ENCODE peak calls at places on chromosomes 12 and 14, in six cellular contexts. O is ovary, X is uterus, F is A549, R is right lobe of liver, L is tibial nerve. B is an unnamed sample. For H3K4me1, the result is how much of the 10 kb centered on the place peaks cover.

GRCh38 chr12:110227138-110227537 is 53.9 kb upstream of the ATP2A2 start:
- DNase-seq in F (no peak), L (no peak), R (no peak), O (no peak), X (no peak), B (no peak)

GRCh38 chr14:91350813-91351507 is 66.7 kb downstream of the CCDC88C start:
- DNase-seq in L (no peak), X (no peak), F (no peak), R (no peak), O (no peak), B (no peak)

GRCh38 chr12:32885831-32886230 is 10.7 kb downstream of the PKP2 start:
- DNase-seq in R (no peak), F (no peak), X (no peak), L (no peak), O (no peak), B (no peak)

GRCh38 chr12:106109168-106109910 is 29.4 kb downstream of the NUAK1 start:
- DNase-seq in F (no peak), L (no peak), O (no peak), X (no peak), R (no peak), B (no peak)

GRCh38 chr14:75299064-75299463 is 20.4 kb downstream of the FOS start:
- DNase-seq in R (no peak), L (peak), X (peak), O (peak), F (no peak), B (no peak)

GRCh38 chr12:18430425-18431048 is 169.2 kb downstream of the PIK3C2G start:
- DNase-seq in O (peak), L (peak), X (no peak), R (no peak), F (peak), B (no peak)

GRCh38 chr12:25997401-25997973 is 39.0 kb downstream of the RASSF8 start:
- DNase-seq in F (peak), O (no peak), X (no peak), R (no peak), L (no peak), B (no peak)

GRCh38 chr14:91164676-91165075 is 50.8 kb downstream of the DGLUCY start:
- DNase-seq in R (peak), L (no peak), F (no peak), O (no peak), X (no peak), B (no peak)

GRCh38 chr12:9037431-9037830 is 48.1 kb downstream of the KLRG1 start:
- DNase-seq in F (no peak), X (no peak), O (no peak), R (no peak), L (no peak), B (no peak)

GRCh38 chr12:117622741-117623140 is 261.3 kb upstream of the NOS1 start:
- DNase-seq in O (no peak), X (no peak), R (no peak), L (no peak), F (no peak), B (no peak)

GRCh38 chr14:104580961-104581360 is 1.4 kb downstream of the C14orf180 start:
- DNase-seq in F (no peak), O (no peak), X (peak), L (no peak), R (no peak), B (no peak)

GRCh38 chr14:96253140-96253539 is 2.9 kb upstream of the BDKRB1 start:
- DNase-seq in R (no peak), L (no peak), O (no peak), X (peak), F (peak), B (no peak)

GRCh38 chr14:99192823-99193222 is 79.2 kb downstream of the BCL11B start:
- DNase-seq in O (no peak), X (no peak), R (no peak), F (no peak), L (no peak), B (no peak)

GRCh38 chr12:33596061-33596460 is 156.4 kb upstream of the SYT10 start:
- DNase-seq in X (no peak), F (no peak), O (no peak), R (no peak), L (no peak), B (no peak)

GRCh38 chr12:46983959-46984833 is 95.2 kb upstream of the PCED1B start:
- DNase-seq in F (peak), R (peak), L (no peak), O (peak), X (no peak), B (no peak)

GRCh38 chr14:87046960-87047359 is 946.0 kb downstream of the GALC start:
- DNase-seq in O (no peak), F (no peak), L (no peak), X (no peak), R (no peak), B (no peak)

GRCh38 chr14:53842938-53843337 is 113.7 kb downstream of the BMP4 start:
- DNase-seq in O (no peak), L (no peak), R (no peak), F (peak), X (no peak), B (no peak)

GRCh38 chr14:32252030-32252670 is 49.1 kb upstream of the RNU6-8 start:
- DNase-seq in X (peak), F (peak), R (no peak), O (peak), L (peak), B (no peak)

GRCh38 chr14:77498984-77499527 is 440 bp upstream of the ISM2 start:
- DNase-seq in F (no peak), X (no peak), L (no peak), O (no peak), R (no peak), B (no peak)

GRCh38 chr14:59360923-59361794 is 104.0 kb downstream of the GPR135 start:
- DNase-seq in L (peak), X (peak), R (peak), F (peak), O (peak), B (no peak)

GRCh38 chr14:104441275-104442106 is 138.1 kb upstream of the C14orf180 start:
- DNase-seq in X (no peak), F (no peak), L (no peak), R (peak), O (no peak), B (no peak)

GRCh38 chr12:27999521-27999920 is 27.0 kb upstream of the PTHLH start:
- DNase-seq in O (no peak), L (no peak), X (no peak), F (no peak), R (no peak), B (no peak)

GRCh38 chr12:53552346-53553327 is 45.4 kb upstream of the NPFF start:
- DNase-seq in X (no peak), L (no peak), O (no peak), F (no peak), R (no peak), B (no peak)

GRCh38 chr14:45246633-45247173 is 6.3 kb downstream of the MIS18BP1 start:
- DNase-seq in O (no peak), L (no peak), F (no peak), R (no peak), X (no peak), B (no peak)

GRCh38 chr12:14950421-14950820 is 11.0 kb downstream of the ARHGDIB start:
- DNase-seq in F (no peak), R (no peak), X (no peak), O (no peak), L (no peak), B (no peak)

DNA sequence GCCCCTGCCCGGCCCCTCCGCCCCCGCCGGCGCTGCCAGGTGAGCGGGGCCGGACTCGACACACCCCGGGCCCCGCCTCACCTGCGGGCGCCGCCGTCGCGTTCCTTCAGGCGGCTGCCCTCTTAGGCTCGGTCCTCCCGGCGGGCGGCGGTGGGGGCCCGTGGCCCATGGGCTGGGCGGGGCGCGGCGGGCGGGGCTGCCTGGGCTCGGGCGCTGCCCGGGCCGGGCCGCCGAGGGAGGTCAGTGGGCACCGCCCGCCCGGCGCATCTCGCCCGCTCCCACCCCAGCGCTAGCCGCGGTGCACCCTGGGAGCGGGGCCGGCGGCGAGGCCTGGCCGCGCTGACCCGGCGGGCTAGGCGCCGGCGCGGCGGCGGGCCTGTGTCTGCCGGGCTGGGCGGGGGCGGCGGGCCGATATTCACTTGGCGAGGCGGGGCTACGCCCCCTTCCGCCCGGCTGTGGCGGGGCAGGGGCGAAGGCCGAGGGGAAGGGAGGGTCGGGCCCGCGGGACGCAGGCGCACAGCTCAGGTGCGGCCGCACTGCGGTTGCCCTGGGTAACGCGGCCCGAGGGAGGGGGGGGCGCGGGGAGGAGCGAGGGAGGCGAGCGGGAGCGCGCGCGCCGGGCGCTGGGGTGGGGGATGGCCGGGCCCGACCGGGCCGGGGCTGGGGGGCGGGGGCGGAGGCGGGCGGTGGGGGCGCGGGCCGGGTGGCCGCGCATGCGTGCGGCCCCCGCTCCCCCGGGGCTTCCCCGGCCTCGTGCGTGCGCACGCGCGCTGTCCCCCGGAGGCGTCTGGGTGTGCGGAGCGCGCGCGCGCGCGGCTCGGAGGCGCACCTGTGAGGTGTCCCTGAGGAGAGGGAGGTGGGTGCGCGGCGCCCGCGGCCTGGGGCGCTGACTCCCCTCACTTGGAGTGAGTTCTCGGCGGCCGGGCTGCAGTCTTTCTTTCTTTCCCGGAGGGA is at the start of the genes CCDC92 and ZNF664:
- DNase-seq in F (peak), R (peak), L (peak), X (peak), O (peak), B (peak)
- TF ChIP-seq POLR2A in F (peak), R (peak), L (peak), X (peak), O (peak), B (no peak)

GRCh38 chr14:55976619-55977018 is 141.6 kb upstream of the PELI2 start:
- DNase-seq in L (no peak), X (no peak), F (no peak), O (no peak), R (no peak), B (no peak)
- H3K4me1 ChIP-seq in L (under half), X (under half), F (under half), O (under half), R (under half), B (under half)

GRCh38 chr14:64688801-64689200 is 15.4 kb upstream of the PLEKHG3 start:
- DNase-seq in R (no peak), X (peak), F (no peak), O (no peak), L (no peak), B (no peak)
- TF ChIP-seq POLR2A in R (no peak), X (no peak), F (no peak), O (no peak), L (no peak), B (no peak)

GRCh38 chr14:61609143-61609851 is 86.0 kb upstream of the HIF1A start:
- DNase-seq in R (no peak), F (no peak), O (no peak), X (peak), L (no peak), B (no peak)
- H3K4me1 ChIP-seq in R (under half), F (under half), O (under half), X (under half), L (under half), B (under half)

DNA sequence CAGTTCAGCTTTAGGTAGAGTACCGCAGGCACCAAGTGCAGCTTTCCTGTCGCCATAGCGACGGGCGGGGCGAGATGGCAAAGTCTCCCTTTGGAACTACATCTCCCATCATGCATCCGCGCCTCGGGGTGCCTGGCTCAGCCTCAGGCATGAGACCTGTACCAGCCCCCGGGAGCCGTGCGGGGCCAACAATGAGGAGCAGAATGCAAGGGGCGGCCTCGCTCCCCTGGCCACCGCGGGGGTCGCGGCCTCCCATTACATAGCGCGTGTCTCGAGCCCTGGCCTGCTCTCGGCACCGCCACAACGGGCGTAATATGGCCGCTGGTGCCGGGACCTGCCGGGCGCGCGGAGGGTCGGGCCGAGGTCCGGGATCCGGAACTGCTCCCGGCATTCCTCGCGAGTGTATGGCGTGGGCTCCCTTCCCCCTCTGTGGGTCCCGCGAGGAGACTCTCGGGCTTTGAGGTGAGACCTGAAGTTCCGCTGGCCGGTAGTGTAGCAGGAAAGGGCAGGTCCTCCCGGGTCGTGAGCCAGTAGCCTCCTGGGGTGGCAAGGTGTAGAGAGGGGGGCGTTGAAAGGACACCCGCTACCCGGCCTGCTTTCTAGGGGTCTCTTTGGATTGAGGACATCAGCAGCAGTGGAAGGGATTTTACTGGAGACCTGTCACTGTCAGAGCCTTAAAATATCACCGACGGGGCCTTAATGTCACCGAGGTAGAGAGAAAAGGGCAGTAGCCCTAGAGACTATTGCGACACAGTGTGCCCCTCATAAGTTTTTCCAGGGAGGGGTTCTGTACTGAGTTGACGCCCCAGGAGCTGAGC is at the start of gene THTPA:
- DNase-seq in X (peak), O (peak), L (peak), F (peak), R (peak), B (peak)
- TF ChIP-seq POLR2A in X (peak), O (no peak), L (no peak), F (peak), R (no peak), B (no peak)

DNA sequence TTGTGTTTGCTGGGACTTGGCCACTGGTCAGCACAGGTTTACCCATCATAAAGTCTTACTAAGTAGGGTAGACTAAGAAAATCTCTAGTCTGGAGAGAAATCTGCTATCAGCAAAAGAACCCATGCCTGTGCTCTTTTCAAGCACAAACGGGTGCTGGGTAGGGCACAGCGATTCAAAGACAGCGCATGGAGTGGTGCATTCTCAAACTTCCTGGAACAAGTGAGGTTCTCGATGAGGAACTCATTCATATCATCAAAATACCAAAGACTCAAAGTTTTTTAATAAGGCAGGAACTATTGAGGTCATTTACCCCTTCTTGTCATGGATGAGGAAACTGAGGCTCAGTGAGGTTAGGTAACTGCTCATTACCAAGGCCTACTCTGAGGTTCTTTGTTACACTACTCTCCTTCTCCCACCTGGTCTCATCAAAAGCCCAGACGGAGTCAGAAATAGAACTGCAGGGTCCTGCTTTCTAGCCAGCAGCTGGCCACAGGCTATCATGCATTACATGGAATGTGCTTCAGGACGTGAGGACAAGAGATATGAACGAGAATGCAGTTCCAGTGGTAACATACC is 390.3 kb downstream of the ZFP36L1 start:
- DNase-seq in O (no peak), X (no peak), R (no peak), L (no peak), F (no peak), B (no peak)
- H3K4me1 ChIP-seq in O (under half), X (under half), R (under half), L (under half), F (under half), B (half or more)

GRCh38 chr12:3191450-3191849 is 114.3 kb downstream of the TSPAN9 start:
- DNase-seq in X (no peak), O (no peak), R (no peak), L (no peak), F (no peak), B (no peak)

GRCh38 chr12:3193755-3194154 is 116.6 kb downstream of the TSPAN9 start:
- DNase-seq in F (no peak), O (no peak), R (no peak), X (no peak), L (no peak), B (no peak)

GRCh38 chr12:3193131-3193530 is 116.0 kb downstream of the TSPAN9 start:
- DNase-seq in R (no peak), F (no peak), O (no peak), L (no peak), X (no peak), B (no peak)

GRCh38 chr12:3190101-3190500 is 112.9 kb downstream of the TSPAN9 start:
- DNase-seq in R (no peak), F (no peak), L (no peak), X (no peak), O (no peak), B (no peak)

DNA sequence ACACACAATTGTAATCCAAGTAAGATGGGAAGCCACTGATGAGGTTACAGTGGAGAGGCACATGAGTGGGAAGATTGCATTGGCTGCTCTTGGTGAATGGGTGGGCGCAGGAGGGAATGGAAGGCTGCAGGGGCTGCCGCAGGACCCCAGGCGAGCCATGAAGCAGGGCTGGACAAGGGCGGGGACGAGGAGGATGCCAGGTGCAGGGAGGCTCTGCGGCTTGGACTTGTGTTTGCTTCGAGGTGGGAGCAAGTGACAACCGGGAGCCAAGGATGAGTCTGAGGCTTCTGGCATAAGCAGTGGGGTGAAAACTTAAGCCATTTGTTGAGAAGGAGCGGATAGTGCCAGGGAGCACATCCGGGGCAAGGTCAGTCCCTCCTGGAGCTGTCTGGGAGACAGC is 115.0 kb downstream of the TSPAN9 start:
- DNase-seq in O (no peak), R (no peak), F (no peak), L (no peak), X (no peak), B (no peak)
- TF ChIP-seq POLR2A in O (no peak), R (no peak), F (no peak), L (no peak), X (no peak), B (no peak)

B was measured in esophagus squamous epithelium.